ENCODE peak calls at places on chromosomes 3 and 15, in four cellular contexts. R, J, W and N are unnamed samples.

GRCh38 chr3:4633078-4634004 is 140.2 kb downstream of the ITPR1 start:
- DNase-seq in W (peak), R (peak), J (peak), N (peak)

GRCh38 chr3:100221159-100221558 is 39.6 kb upstream of the TBC1D23 start:
- DNase-seq in J (no peak), R (no peak), W (no peak), N (no peak)

GRCh38 chr3:3798641-3799113 is 554 bp upstream of the LRRN1 start:
- DNase-seq in W (no peak), R (no peak), J (peak), N (no peak)

GRCh38 chr15:65824031-65824743 is 32.1 kb upstream of the DENND4A start:
- DNase-seq in J (peak), R (peak), W (peak), N (peak)

GRCh38 chr3:64355473-64355872 is 130.2 kb upstream of the PRICKLE2 start:
- DNase-seq in J (no peak), R (peak), W (peak), N (no peak)

GRCh38 chr3:105369501-105370371 is 3.0 kb downstream of the ALCAM start:
- DNase-seq in W (peak), R (peak), J (peak), N (peak)

GRCh38 chr3:12896206-12896697 is 54.9 kb upstream of the RPL32 start:
- DNase-seq in R (peak), J (no peak), W (no peak), N (no peak)

GRCh38 chr15:72724028-72724427 is 38.0 kb downstream of the BBS4 start:
- DNase-seq in J (no peak), R (no peak), W (no peak), N (no peak)

GRCh38 chr15:62099171-62099601 is 32.4 kb downstream of the C2CD4A start:
- DNase-seq in J (no peak), W (peak), R (peak), N (peak)

GRCh38 chr3:45008117-45008516 is 18.0 kb upstream of the CLEC3B start:
- DNase-seq in R (peak), W (no peak), J (no peak), N (peak)

GRCh38 chr15:44029003-44029402 is 166.1 kb downstream of the FRMD5 start:
- DNase-seq in W (no peak), R (peak), J (no peak), N (no peak)

GRCh38 chr3:138915503-138916498 is 31.1 kb downstream of the FOXL2 start:
- DNase-seq in W (peak), J (peak), R (peak), N (peak)

GRCh38 chr3:101928890-101929289 is 79.6 kb downstream of the NFKBIZ start:
- DNase-seq in J (no peak), W (peak), R (peak), N (peak)

GRCh38 chr15:64901141-64901540 is 10.6 kb upstream of the ANKDD1A start:
- DNase-seq in W (no peak), R (no peak), J (no peak), N (no peak)

GRCh38 chr3:138408751-138409161 is 25.7 kb upstream of the ESYT3 start:
- DNase-seq in R (no peak), J (no peak), W (no peak), N (no peak)

GRCh38 chr3:150457996-150458395 is 49.9 kb downstream of the TSC22D2 start:
- DNase-seq in W (no peak), J (no peak), R (peak), N (no peak)

GRCh38 chr3:160210799-160211221 is 14.4 kb upstream of the C3orf80 start:
- DNase-seq in W (peak), J (no peak), R (peak), N (peak)

GRCh38 chr15:26628879-26629529 is 143.9 kb downstream of the GABRB3 start:
- DNase-seq in J (peak), W (no peak), R (peak), N (no peak)

GRCh38 chr15:85382942-85383341 is 2.5 kb downstream of the AKAP13 start:
- DNase-seq in R (no peak), W (no peak), J (no peak), N (no peak)

GRCh38 chr3:71584216-71585061 is 911 bp upstream of the FOXP1 start:
- DNase-seq in J (peak), W (peak), R (peak), N (peak)

GRCh38 chr15:66097151-66098018 is 156.2 kb downstream of the MEGF11 start:
- DNase-seq in R (no peak), W (no peak), J (no peak), N (no peak)

GRCh38 chr3:162605651-162606204 is 1109.1 kb downstream of the OTOL1 start:
- DNase-seq in R (no peak), J (no peak), W (no peak), N (no peak)

GRCh38 chr3:68162644-68163043 is 508.2 kb upstream of the SUCLG2 start:
- DNase-seq in J (no peak), R (no peak), W (no peak), N (no peak)

GRCh38 chr15:29776859-29777258 is 45.4 kb downstream of the TJP1 start:
- DNase-seq in W (no peak), J (no peak), R (no peak), N (no peak)

GRCh38 chr15:28955160-28955502 is 69.4 kb downstream of the APBA2 start:
- DNase-seq in J (no peak), W (peak), R (peak), N (no peak)

GRCh38 chr3:149366031-149366430 is 11.4 kb downstream of the TM4SF1 start:
- DNase-seq in W (no peak), R (no peak), J (no peak), N (no peak)

GRCh38 chr15:88385078-88385700 is 82.0 kb downstream of the MRPL46 start:
- DNase-seq in W (no peak), J (no peak), R (no peak), N (peak)

GRCh38 chr3:123373535-123373987 is 75.3 kb downstream of the ADCY5 start:
- DNase-seq in R (no peak), J (no peak), W (no peak), N (no peak)

GRCh38 chr15:100334905-100335304 is 6.9 kb downstream of the ADAMTS17 start:
- DNase-seq in J (no peak), R (no peak), W (no peak), N (no peak)

GRCh38 chr3:57793737-57794187 is 37.7 kb downstream of the SLMAP start:
- DNase-seq in J (no peak), R (no peak), W (no peak), N (peak)

GRCh38 chr3:99167016-99167415 is 265.5 kb upstream of the DCBLD2 start:
- DNase-seq in J (no peak), R (no peak), W (no peak), N (no peak)

GRCh38 chr3:127373701-127374625 is 86.1 kb upstream of the PRR20G start:
- DNase-seq in W (no peak), R (no peak), J (no peak), N (peak)

GRCh38 chr15:29937956-29938355 is 115.7 kb upstream of the TJP1 start:
- DNase-seq in R (peak), W (no peak), J (no peak), N (peak)

GRCh38 chr3:167166594-167167253 is 213.4 kb downstream of the ZBBX start:
- DNase-seq in R (no peak), W (no peak), J (no peak), N (no peak)

DNA sequence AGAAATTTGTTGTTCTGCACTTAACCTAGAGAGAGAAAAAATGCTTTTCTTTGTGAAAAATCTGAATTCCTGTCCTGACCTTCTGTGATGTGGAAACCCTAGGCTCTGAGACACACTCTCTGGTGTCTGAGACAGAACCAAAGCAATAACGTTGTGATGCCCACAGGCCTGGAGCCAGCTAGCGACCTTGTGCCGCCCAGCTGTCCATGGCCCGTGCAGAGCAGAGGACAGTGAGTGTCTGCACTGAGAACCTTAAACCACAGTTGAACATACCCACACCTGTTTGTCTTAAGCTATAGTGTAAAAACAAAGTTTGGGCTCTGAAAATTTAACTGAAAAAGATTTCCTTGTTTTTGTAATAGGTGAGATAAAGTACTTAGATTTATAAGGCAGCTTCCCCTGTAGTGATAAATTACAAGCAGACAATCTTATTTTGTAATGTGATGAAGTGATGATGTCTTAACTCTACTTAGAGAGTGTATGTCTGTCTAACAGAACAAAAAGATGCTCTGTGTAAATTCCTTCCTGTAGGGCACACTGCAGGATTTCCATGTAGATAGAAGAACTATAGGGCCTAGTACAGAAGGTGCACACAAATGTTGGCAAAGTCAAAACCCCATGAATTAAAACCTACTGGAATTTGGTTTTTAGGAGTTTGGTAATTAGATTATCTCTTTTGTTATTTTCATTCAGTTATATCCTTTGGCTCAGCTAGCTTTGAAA is 62.7 kb downstream of the SNRK start:
- DNase-seq in R (no peak), W (no peak), J (no peak), N (no peak)
- TF ChIP-seq CTCF in R (no peak), W (no peak), J (no peak), N (no peak)

DNA sequence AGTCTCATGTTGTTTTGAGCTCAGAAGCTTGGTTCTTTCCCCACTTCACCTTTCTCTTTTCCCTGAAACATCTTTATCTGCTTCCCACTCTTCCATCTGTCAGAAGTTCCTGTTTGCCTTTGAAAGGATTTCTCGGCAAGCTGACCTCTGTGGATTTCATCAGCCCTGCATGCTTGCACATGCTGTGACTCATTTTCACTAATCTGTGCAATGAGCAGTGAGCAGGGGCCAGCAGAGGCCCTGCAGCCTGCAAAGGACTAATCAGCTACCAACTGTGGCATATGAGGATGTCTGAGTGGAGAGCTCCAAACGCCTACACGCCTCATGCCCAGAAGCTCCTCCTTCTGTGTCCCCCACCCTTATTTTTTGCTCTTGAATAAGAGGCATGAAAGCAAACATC is 333.0 kb upstream of the SEMA6D start:
- DNase-seq in R (peak), W (peak), J (no peak), N (peak)
- TF ChIP-seq CTCF in R (no peak), W (no peak), J (no peak), N (no peak)

GRCh38 chr3:33980252-33980651 is 181.8 kb downstream of the PDCD6IP start:
- DNase-seq in W (peak), J (peak), R (peak), N (peak)
- TF ChIP-seq CTCF in W (peak), J (no peak), R (peak), N (peak)

GRCh38 chr15:82081904-82082810 is 36.3 kb upstream of the MEX3B start:
- DNase-seq in J (no peak), W (peak), R (peak), N (peak)
- TF ChIP-seq CTCF in J (no peak), W (peak), R (peak), N (peak)